ENCODE peak calls at places on chromosome 1, in four cellular contexts. One of them, this sample, is unnamed.

GRCh38 chr1:219837274-219837993 is 90.9 kb downstream of the SLC30A10 start:
- DNase-seq in transverse colon: no peak
- DNase-seq in A549: peak; percentile 37
- DNase-seq in SK-N-SH: peak; percentile 56
- DNase-seq in this sample: no peak

GRCh38 chr1:203342192-203342940 is 8.6 kb downstream of the FMOD start:
- DNase-seq in A549: peak; percentile 83
- DNase-seq in transverse colon: peak; percentile 77
- DNase-seq in SK-N-SH: peak; percentile 82
- DNase-seq in this sample: peak; percentile 61

GRCh38 chr1:98669355-98670296 is 8.1 kb downstream of the SNX7 start:
- DNase-seq in transverse colon: no peak
- DNase-seq in SK-N-SH: peak; percentile 33
- DNase-seq in A549: no peak
- DNase-seq in this sample: no peak

GRCh38 chr1:185441608-185442007 is 124.6 kb upstream of the IVNS1ABP start:
- DNase-seq in transverse colon: no peak
- DNase-seq in SK-N-SH: no peak
- DNase-seq in A549: peak; percentile 21
- DNase-seq in this sample: no peak

GRCh38 chr1:209428241-209428921 is 155.1 kb upstream of the CAMK1G start:
- DNase-seq in transverse colon: no peak
- DNase-seq in A549: no peak
- DNase-seq in SK-N-SH: no peak
- DNase-seq in this sample: no peak

GRCh38 chr1:109790735-109791494 is 27.2 kb upstream of the EPS8L3 start:
- DNase-seq in A549: no peak
- DNase-seq in transverse colon: peak; percentile 60
- DNase-seq in SK-N-SH: no peak
- DNase-seq in this sample: no peak

GRCh38 chr1:13830616-13831280 is 130.8 kb downstream of the PRDM2 start:
- DNase-seq in A549: no peak
- DNase-seq in transverse colon: no peak
- DNase-seq in SK-N-SH: peak; percentile 1
- DNase-seq in this sample: peak; percentile 80

GRCh38 chr1:25544243-25544764 is 898 bp downstream of the LDLRAP1 start:
- DNase-seq in transverse colon: no peak
- DNase-seq in A549: no peak
- DNase-seq in SK-N-SH: no peak
- DNase-seq in this sample: no peak

GRCh38 chr1:38541223-38541622 is 318.3 kb downstream of the RRAGC start:
- DNase-seq in A549: no peak
- DNase-seq in transverse colon: no peak
- DNase-seq in SK-N-SH: no peak
- DNase-seq in this sample: no peak

DNA sequence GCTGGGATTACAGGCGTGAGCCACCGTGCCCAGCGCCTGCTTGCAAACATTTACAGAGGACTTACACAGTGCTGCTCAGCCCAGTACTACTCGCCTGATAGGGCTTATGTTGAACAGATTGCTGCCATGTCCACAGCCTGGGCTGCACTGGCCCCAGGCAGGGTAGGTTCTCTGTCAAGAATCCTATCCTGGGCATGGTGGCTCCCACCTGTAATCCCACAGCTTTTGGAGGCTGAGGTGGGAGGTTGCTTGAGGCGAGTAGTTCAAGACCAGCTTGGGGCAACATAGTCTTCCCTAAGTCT is 15.1 kb downstream of the TXNIP start:
- DNase-seq in transverse colon: no peak
- DNase-seq in A549: no peak
- DNase-seq in SK-N-SH: no peak
- DNase-seq in this sample: no peak
- H3K4me1 ChIP-seq in transverse colon: peaks cover 75% of the 10 kb centered on the region
- H3K4me1 ChIP-seq in A549: peaks cover 21% of the 10 kb centered on the region
- H3K4me1 ChIP-seq in SK-N-SH: peaks cover 37% of the 10 kb centered on the region
- H3K4me1 ChIP-seq in this sample: peaks cover 28% of the 10 kb centered on the region

GRCh38 chr1:176692431-176692830 is 229.5 kb downstream of the PAPPA2 start:
- DNase-seq in transverse colon: peak; percentile 16
- DNase-seq in SK-N-SH: peak; percentile 55
- DNase-seq in A549: no peak
- DNase-seq in this sample: no peak
- H3K4me3 ChIP-seq in transverse colon: no peak overlapping the region
- H3K4me3 ChIP-seq in SK-N-SH: no peak overlapping the region
- H3K4me3 ChIP-seq in A549: no peak overlapping the region
- H3K4me3 ChIP-seq in this sample: no peak overlapping the region

DNA sequence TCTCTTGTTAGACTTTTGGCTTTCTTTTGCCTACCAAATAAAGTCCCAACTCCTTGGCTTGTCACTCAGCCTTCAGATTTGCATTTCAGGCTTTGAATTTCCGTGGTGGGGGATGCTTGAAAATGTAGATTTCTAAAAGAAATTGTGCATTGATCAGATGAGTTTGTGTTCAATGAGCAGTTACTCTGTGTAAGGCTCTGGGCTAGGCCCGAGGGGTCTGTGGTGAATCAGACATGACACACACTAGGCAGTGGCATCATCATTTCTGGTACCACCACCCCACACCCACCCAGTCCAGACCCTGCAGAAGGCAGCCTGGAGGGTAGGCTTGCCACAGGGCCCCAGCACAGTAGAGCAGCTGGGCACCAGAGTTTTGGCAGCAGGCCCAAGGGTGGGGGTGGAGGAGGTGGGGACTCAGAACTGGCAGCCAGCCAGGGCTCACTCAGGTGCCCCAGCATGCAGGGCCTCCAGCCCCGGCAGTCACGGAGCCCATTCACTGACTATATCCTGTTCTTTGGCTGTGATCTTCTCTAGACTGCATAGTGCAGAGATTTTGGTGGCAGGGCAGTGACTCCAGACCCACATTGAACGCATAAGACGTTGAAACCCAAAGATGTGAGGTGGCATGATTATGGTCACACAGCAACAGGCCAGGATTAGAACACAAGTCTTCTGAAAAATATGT is 97.2 kb upstream of the ARTN start:
- DNase-seq in SK-N-SH: peak; percentile 85
- DNase-seq in transverse colon: peak; percentile 89
- DNase-seq in A549: no peak
- DNase-seq in this sample: peak; percentile 55
- TF ChIP-seq EP300 in SK-N-SH: peak; percentile 86
- TF ChIP-seq EP300 in transverse colon: no peak
- TF ChIP-seq EP300 in A549: no peak
- TF ChIP-seq EP300 in this sample: no peak

DNA sequence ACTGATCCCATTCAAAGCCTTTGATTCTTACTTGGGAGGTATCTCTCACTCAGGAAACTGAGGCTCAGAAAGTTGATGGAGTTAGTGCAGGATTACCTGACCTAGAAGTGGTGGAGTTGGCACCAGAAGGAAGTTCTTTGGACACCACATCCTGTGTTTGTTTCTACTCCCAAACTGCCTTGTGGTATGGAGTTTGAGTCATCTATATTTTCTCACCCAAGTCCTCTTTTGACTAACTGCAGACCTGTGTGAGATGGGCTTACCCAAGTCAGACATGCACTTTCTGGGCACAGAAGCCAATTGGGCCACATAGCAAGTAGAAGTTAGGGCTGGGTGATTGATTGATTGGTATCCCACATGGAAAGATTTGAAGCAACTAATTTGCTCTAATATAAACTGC is 36.1 kb downstream of the FGGY start:
- DNase-seq in SK-N-SH: no peak
- DNase-seq in transverse colon: no peak
- DNase-seq in A549: no peak
- DNase-seq in this sample: no peak
- H3K4me1 ChIP-seq in SK-N-SH: no peaks in the 10 kb centered on the region
- H3K4me1 ChIP-seq in transverse colon: no peaks in the 10 kb centered on the region
- H3K4me1 ChIP-seq in A549: no peaks in the 10 kb centered on the region
- H3K4me1 ChIP-seq in this sample: no peaks in the 10 kb centered on the region

GRCh38 chr1:32759521-32759980 is 57.0 kb upstream of the SYNC start:
- DNase-seq in SK-N-SH: no peak
- DNase-seq in transverse colon: peak; percentile 80
- DNase-seq in A549: no peak
- DNase-seq in this sample: peak; percentile 59

GRCh38 chr1:32758795-32759430 is 56.3 kb upstream of the SYNC start:
- DNase-seq in SK-N-SH: no peak
- DNase-seq in transverse colon: no peak
- DNase-seq in A549: no peak
- DNase-seq in this sample: no peak

GRCh38 chr1:32758177-32758794 is 55.7 kb upstream of the SYNC start:
- DNase-seq in A549: no peak
- DNase-seq in transverse colon: no peak
- DNase-seq in SK-N-SH: no peak
- DNase-seq in this sample: no peak

GRCh38 chr1:32761253-32761877 is 55.8 kb downstream of the YARS1 start:
- DNase-seq in A549: no peak
- DNase-seq in SK-N-SH: peak; percentile 67
- DNase-seq in transverse colon: peak; percentile 69
- DNase-seq in this sample: peak; percentile 75

GRCh38 chr1:32759997-32760623 is 57.0 kb downstream of the YARS1 start:
- DNase-seq in SK-N-SH: no peak
- DNase-seq in A549: peak; percentile 92
- DNase-seq in transverse colon: peak; percentile 94
- DNase-seq in this sample: peak; percentile 95
- H3K4me3 ChIP-seq in SK-N-SH: no peak overlapping the region
- H3K4me3 ChIP-seq in A549: peak overlapping the region; percentile 21
- H3K4me3 ChIP-seq in transverse colon: peak overlapping the region; percentile 6
- H3K4me3 ChIP-seq in this sample: no peak overlapping the region

DNA sequence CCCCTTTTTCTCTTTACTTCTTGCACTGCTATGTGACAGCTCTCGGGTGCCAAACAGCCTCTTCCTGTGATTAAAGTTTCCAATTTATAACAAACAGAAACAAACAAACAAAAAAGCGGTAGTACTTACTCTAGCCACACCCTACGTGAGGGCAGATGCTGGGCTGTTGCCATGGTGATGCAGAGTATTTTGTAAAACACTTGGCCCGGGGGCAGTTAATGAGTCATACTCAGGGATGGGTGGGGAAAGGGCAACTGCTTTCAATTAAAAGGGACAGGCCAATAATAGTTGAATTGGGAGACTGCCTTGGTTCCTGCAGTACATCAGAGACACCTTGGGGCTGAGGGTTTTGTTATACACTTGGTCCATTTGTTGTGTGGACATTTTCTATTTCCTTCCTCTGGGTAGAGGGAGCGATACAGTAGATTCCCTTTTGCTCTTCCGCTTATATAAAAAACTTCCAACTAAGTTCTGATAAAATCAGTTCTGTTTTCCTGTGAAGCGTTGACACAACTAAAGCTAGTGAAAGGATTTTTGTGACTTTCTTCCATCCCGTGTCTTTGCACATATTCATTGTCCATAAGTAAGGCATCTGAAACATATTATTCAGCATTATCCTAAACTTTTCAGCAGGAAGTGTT is 36.5 kb upstream of the THEM4 start:
- DNase-seq in SK-N-SH: peak; percentile 40
- DNase-seq in A549: peak; percentile 90
- DNase-seq in transverse colon: peak; percentile 89
- DNase-seq in this sample: peak; percentile 95
- TF ChIP-seq EP300 in SK-N-SH: no peak
- TF ChIP-seq EP300 in A549: no peak
- TF ChIP-seq EP300 in transverse colon: peak; percentile 92
- TF ChIP-seq EP300 in this sample: no peak